ENCODE peak calls at places on chromosomes 6 and 20, in eight cellular contexts. One of them, this sample, is unnamed.

GRCh38 chr6:50185006-50185405 is 135.3 kb upstream of the DEFB112 start:
- DNase-seq in upper lobe of left lung: no peak
- DNase-seq in ovary: no peak
- DNase-seq in transverse colon: no peak
- DNase-seq in HepG2: peak; percentile 25
- DNase-seq in A549: peak; percentile 2
- DNase-seq in SK-N-SH: peak; percentile 12
- DNase-seq in stomach: no peak
- DNase-seq in this sample: no peak

GRCh38 chr20:14355791-14356190 is 18.4 kb upstream of the FLRT3 start:
- DNase-seq in transverse colon: no peak
- DNase-seq in A549: no peak
- DNase-seq in stomach: no peak
- DNase-seq in SK-N-SH: no peak
- DNase-seq in HepG2: no peak
- DNase-seq in upper lobe of left lung: no peak
- DNase-seq in ovary: no peak
- DNase-seq in this sample: no peak

GRCh38 chr6:141326426-141326825 is 806.3 kb upstream of the GJE1 start:
- DNase-seq in transverse colon: no peak
- DNase-seq in stomach: no peak
- DNase-seq in A549: peak; percentile 94
- DNase-seq in SK-N-SH: no peak
- DNase-seq in ovary: peak; percentile 6
- DNase-seq in HepG2: peak; percentile 62
- DNase-seq in upper lobe of left lung: no peak
- DNase-seq in this sample: peak; percentile 60

GRCh38 chr6:87431263-87431662 is 23.5 kb downstream of the CFAP206 start:
- DNase-seq in HepG2: no peak
- DNase-seq in A549: peak; percentile 25
- DNase-seq in SK-N-SH: no peak
- DNase-seq in transverse colon: no peak
- DNase-seq in stomach: no peak
- DNase-seq in upper lobe of left lung: no peak
- DNase-seq in ovary: no peak
- DNase-seq in this sample: no peak

GRCh38 chr6:53066059-53066406 is 829 bp downstream of the FBXO9 start:
- DNase-seq in stomach: peak; percentile 45
- DNase-seq in transverse colon: peak; percentile 52
- DNase-seq in HepG2: no peak
- DNase-seq in A549: peak; percentile 14
- DNase-seq in ovary: peak; percentile 68
- DNase-seq in upper lobe of left lung: peak; percentile 51
- DNase-seq in SK-N-SH: no peak
- DNase-seq in this sample: peak; percentile 80

GRCh38 chr20:19932170-19932667 is 84.9 kb upstream of the NAA20 start:
- DNase-seq in ovary: no peak
- DNase-seq in SK-N-SH: peak; percentile 16
- DNase-seq in stomach: no peak
- DNase-seq in upper lobe of left lung: peak; percentile 51
- DNase-seq in A549: no peak
- DNase-seq in transverse colon: no peak
- DNase-seq in HepG2: no peak
- DNase-seq in this sample: no peak

GRCh38 chr20:43583982-43584432 is 6.7 kb upstream of the IFT52 start:
- DNase-seq in stomach: peak; percentile 56
- DNase-seq in ovary: peak; percentile 42
- DNase-seq in upper lobe of left lung: peak; percentile 84
- DNase-seq in SK-N-SH: no peak
- DNase-seq in HepG2: peak; percentile 95
- DNase-seq in A549: no peak
- DNase-seq in transverse colon: peak; percentile 24
- DNase-seq in this sample: no peak

GRCh38 chr6:73739097-73739496 is 43.1 kb downstream of the CD109 start:
- DNase-seq in transverse colon: no peak
- DNase-seq in upper lobe of left lung: no peak
- DNase-seq in A549: peak; percentile 56
- DNase-seq in ovary: no peak
- DNase-seq in HepG2: peak; percentile 66
- DNase-seq in stomach: no peak
- DNase-seq in SK-N-SH: peak; percentile 35
- DNase-seq in this sample: no peak

GRCh38 chr6:166395778-166396177 is 13.0 kb upstream of the MPC1 start:
- DNase-seq in upper lobe of left lung: no peak
- DNase-seq in A549: no peak
- DNase-seq in SK-N-SH: no peak
- DNase-seq in ovary: no peak
- DNase-seq in HepG2: no peak
- DNase-seq in stomach: no peak
- DNase-seq in transverse colon: no peak
- DNase-seq in this sample: no peak

GRCh38 chr6:154154389-154154967 is 115.4 kb downstream of the OPRM1 start:
- DNase-seq in upper lobe of left lung: peak; percentile 49
- DNase-seq in A549: peak; percentile 67
- DNase-seq in HepG2: peak; percentile 62
- DNase-seq in ovary: peak; percentile 43
- DNase-seq in stomach: peak; percentile 78
- DNase-seq in transverse colon: peak; percentile 65
- DNase-seq in SK-N-SH: peak; percentile 33
- DNase-seq in this sample: peak; percentile 67

GRCh38 chr20:49214546-49214945 is 4.7 kb upstream of the DDX27 start:
- DNase-seq in HepG2: no peak
- DNase-seq in stomach: no peak
- DNase-seq in ovary: no peak
- DNase-seq in upper lobe of left lung: no peak
- DNase-seq in SK-N-SH: no peak
- DNase-seq in A549: no peak
- DNase-seq in transverse colon: no peak
- DNase-seq in this sample: no peak

GRCh38 chr6:152309648-152310047 is 327.5 kb downstream of the SYNE1 start:
- DNase-seq in upper lobe of left lung: no peak
- DNase-seq in HepG2: no peak
- DNase-seq in A549: no peak
- DNase-seq in SK-N-SH: no peak
- DNase-seq in transverse colon: peak; percentile 25
- DNase-seq in stomach: peak; percentile 42
- DNase-seq in ovary: no peak
- DNase-seq in this sample: no peak

GRCh38 chr6:3013486-3013885 is 13.8 kb downstream of the NQO2 start:
- DNase-seq in A549: peak; percentile 66
- DNase-seq in HepG2: no peak
- DNase-seq in SK-N-SH: no peak
- DNase-seq in ovary: no peak
- DNase-seq in transverse colon: no peak
- DNase-seq in upper lobe of left lung: peak; percentile 83
- DNase-seq in stomach: peak; percentile 38
- DNase-seq in this sample: no peak

GRCh38 chr6:146287691-146288369 is 255.8 kb upstream of the RAB32 start:
- DNase-seq in A549: no peak
- DNase-seq in transverse colon: no peak
- DNase-seq in ovary: no peak
- DNase-seq in SK-N-SH: no peak
- DNase-seq in stomach: no peak
- DNase-seq in HepG2: no peak
- DNase-seq in upper lobe of left lung: no peak
- DNase-seq in this sample: no peak

GRCh38 chr6:22025468-22026159 is 271.2 kb downstream of the PRL start:
- DNase-seq in upper lobe of left lung: no peak
- DNase-seq in ovary: peak; percentile 39
- DNase-seq in SK-N-SH: peak; percentile 16
- DNase-seq in stomach: no peak
- DNase-seq in HepG2: no peak
- DNase-seq in A549: peak; percentile 73
- DNase-seq in transverse colon: no peak
- DNase-seq in this sample: no peak

GRCh38 chr6:101397199-101397598 is 3.7 kb downstream of the GRIK2 start:
- DNase-seq in ovary: no peak
- DNase-seq in transverse colon: no peak
- DNase-seq in A549: peak; percentile 30
- DNase-seq in upper lobe of left lung: no peak
- DNase-seq in HepG2: peak; percentile 5
- DNase-seq in stomach: no peak
- DNase-seq in SK-N-SH: peak; percentile 60
- DNase-seq in this sample: no peak

GRCh38 chr6:56752009-56752408 is 109.3 kb upstream of the DST start:
- DNase-seq in upper lobe of left lung: peak; percentile 59
- DNase-seq in HepG2: no peak
- DNase-seq in stomach: no peak
- DNase-seq in A549: no peak
- DNase-seq in SK-N-SH: no peak
- DNase-seq in ovary: no peak
- DNase-seq in transverse colon: no peak
- DNase-seq in this sample: no peak

GRCh38 chr20:53642196-53643030 is 48.8 kb upstream of the ZNF217 start:
- DNase-seq in stomach: peak; percentile 58
- DNase-seq in upper lobe of left lung: peak; percentile 45
- DNase-seq in SK-N-SH: no peak
- DNase-seq in transverse colon: peak; percentile 66
- DNase-seq in A549: peak; percentile 90
- DNase-seq in ovary: no peak
- DNase-seq in HepG2: peak; percentile 99
- DNase-seq in this sample: no peak

GRCh38 chr6:128155826-128156225 is 255.0 kb upstream of the THEMIS start:
- DNase-seq in stomach: no peak
- DNase-seq in ovary: no peak
- DNase-seq in HepG2: no peak
- DNase-seq in transverse colon: no peak
- DNase-seq in upper lobe of left lung: no peak
- DNase-seq in A549: no peak
- DNase-seq in SK-N-SH: no peak
- DNase-seq in this sample: no peak
- H3K27ac ChIP-seq in stomach: no peak overlapping the region
- H3K27ac ChIP-seq in ovary: no peak overlapping the region
- H3K27ac ChIP-seq in HepG2: no peak overlapping the region
- H3K27ac ChIP-seq in transverse colon: no peak overlapping the region
- H3K27ac ChIP-seq in upper lobe of left lung: no peak overlapping the region
- H3K27ac ChIP-seq in A549: no peak overlapping the region
- H3K27ac ChIP-seq in SK-N-SH: no peak overlapping the region
- H3K27ac ChIP-seq in this sample: no peak overlapping the region

DNA sequence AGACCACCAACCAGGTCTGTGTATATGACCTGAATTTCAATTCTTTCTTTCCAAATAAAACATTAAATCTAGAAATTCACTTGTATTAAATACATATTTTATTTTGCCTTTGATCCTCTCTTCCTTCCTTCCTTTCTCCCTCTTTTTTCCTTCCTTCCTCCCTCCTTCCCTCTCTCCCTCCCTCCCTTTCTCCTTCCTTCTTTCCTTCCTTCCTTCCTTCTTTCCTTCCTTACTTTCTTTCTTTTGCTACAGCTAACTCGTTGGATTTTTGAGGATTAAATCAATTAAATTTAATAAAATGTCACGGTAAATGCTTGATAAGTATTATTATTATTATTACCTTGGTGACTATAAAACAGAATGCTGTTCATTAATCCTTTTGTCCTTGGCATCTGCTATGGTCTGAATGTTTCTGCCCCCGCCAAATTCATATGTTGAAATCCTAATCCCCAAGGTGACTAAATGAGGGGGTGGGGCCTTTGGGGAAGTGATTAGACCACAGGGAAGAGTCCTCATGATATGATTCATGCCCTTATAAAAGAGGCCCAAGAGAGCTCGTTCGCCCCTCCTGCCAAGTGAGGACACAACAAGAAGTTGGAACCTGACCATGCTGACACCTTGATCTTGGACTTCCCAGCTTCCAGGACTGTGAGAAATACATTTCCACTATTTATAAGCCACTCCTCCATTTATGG is 67.6 kb upstream of the BTBD3 start:
- DNase-seq in stomach: no peak
- DNase-seq in A549: no peak
- DNase-seq in transverse colon: no peak
- DNase-seq in ovary: no peak
- DNase-seq in SK-N-SH: no peak
- DNase-seq in HepG2: no peak
- DNase-seq in upper lobe of left lung: no peak
- DNase-seq in this sample: no peak
- TF ChIP-seq EP300 in stomach: no peak
- TF ChIP-seq EP300 in A549: no peak
- TF ChIP-seq EP300 in transverse colon: no peak
- TF ChIP-seq EP300 in ovary: no peak
- TF ChIP-seq EP300 in SK-N-SH: no peak
- TF ChIP-seq EP300 in HepG2: no peak
- TF ChIP-seq EP300 in upper lobe of left lung: no peak
- TF ChIP-seq EP300 in this sample: no peak

GRCh38 chr6:28747083-28747630 is 176.6 kb downstream of the TRIM27 start:
- DNase-seq in transverse colon: no peak
- DNase-seq in upper lobe of left lung: no peak
- DNase-seq in HepG2: no peak
- DNase-seq in stomach: no peak
- DNase-seq in A549: no peak
- DNase-seq in ovary: no peak
- DNase-seq in SK-N-SH: no peak
- DNase-seq in this sample: no peak
- H3K27ac ChIP-seq in transverse colon: no peak overlapping the region
- H3K27ac ChIP-seq in upper lobe of left lung: no peak overlapping the region
- H3K27ac ChIP-seq in HepG2: no peak overlapping the region
- H3K27ac ChIP-seq in stomach: no peak overlapping the region
- H3K27ac ChIP-seq in A549: no peak overlapping the region
- H3K27ac ChIP-seq in ovary: no peak overlapping the region
- H3K27ac ChIP-seq in SK-N-SH: no peak overlapping the region
- H3K27ac ChIP-seq in this sample: no peak overlapping the region

GRCh38 chr6:148885154-148885870 is 138.5 kb downstream of the UST start:
- DNase-seq in A549: no peak
- DNase-seq in HepG2: no peak
- DNase-seq in SK-N-SH: no peak
- DNase-seq in transverse colon: no peak
- DNase-seq in ovary: no peak
- DNase-seq in stomach: no peak
- DNase-seq in upper lobe of left lung: no peak
- DNase-seq in this sample: no peak
- TF ChIP-seq EP300 in A549: no peak
- TF ChIP-seq EP300 in HepG2: no peak
- TF ChIP-seq EP300 in SK-N-SH: peak; percentile 58
- TF ChIP-seq EP300 in transverse colon: no peak
- TF ChIP-seq EP300 in ovary: no peak
- TF ChIP-seq EP300 in stomach: no peak
- TF ChIP-seq EP300 in upper lobe of left lung: no peak
- TF ChIP-seq EP300 in this sample: no peak

GRCh38 chr6:143053856-143054255 is 6.8 kb upstream of the AIG1 start:
- DNase-seq in HepG2: no peak
- DNase-seq in ovary: no peak
- DNase-seq in SK-N-SH: no peak
- DNase-seq in upper lobe of left lung: no peak
- DNase-seq in A549: no peak
- DNase-seq in stomach: no peak
- DNase-seq in transverse colon: no peak
- DNase-seq in this sample: no peak
- H3K27ac ChIP-seq in HepG2: no peak overlapping the region
- H3K27ac ChIP-seq in ovary: no peak overlapping the region
- H3K27ac ChIP-seq in SK-N-SH: no peak overlapping the region
- H3K27ac ChIP-seq in upper lobe of left lung: no peak overlapping the region
- H3K27ac ChIP-seq in A549: no peak overlapping the region
- H3K27ac ChIP-seq in stomach: no peak overlapping the region
- H3K27ac ChIP-seq in transverse colon: no peak overlapping the region
- H3K27ac ChIP-seq in this sample: no peak overlapping the region

GRCh38 chr6:34964564-34964963 is 75.5 kb downstream of the ANKS1A start:
- DNase-seq in upper lobe of left lung: no peak
- DNase-seq in SK-N-SH: no peak
- DNase-seq in ovary: no peak
- DNase-seq in A549: no peak
- DNase-seq in HepG2: no peak
- DNase-seq in stomach: no peak
- DNase-seq in transverse colon: no peak
- DNase-seq in this sample: no peak
- TF ChIP-seq EP300 in upper lobe of left lung: no peak
- TF ChIP-seq EP300 in SK-N-SH: no peak
- TF ChIP-seq EP300 in ovary: no peak
- TF ChIP-seq EP300 in A549: no peak
- TF ChIP-seq EP300 in HepG2: no peak
- TF ChIP-seq EP300 in stomach: no peak
- TF ChIP-seq EP300 in transverse colon: no peak
- TF ChIP-seq EP300 in this sample: no peak

This sample was measured in suprapubic skin.